ENCODE peak calls at places on chromosomes 2 and 18, in ten cellular contexts. Y is heart left ventricle, R is prostate gland, D is GM12891, K is right lobe of liver, P is K562, Z is HCT116, Q is NB4, H is esophagus squamous epithelium, X is stomach. V is an unnamed sample.
A peak's percentile ranks its signal among the peaks of the same experiment; 100 is the strongest.

GRCh38 chr2:59167514-59167913 is 926.4 kb upstream of the FANCL start:
- DNase-seq in Z (no peak), P (no peak), R (no peak), H (no peak), D (no peak), K (no peak), Q (no peak), X (no peak), Y (no peak), V (peak; percentile 5)

GRCh38 chr2:108612153-108612513 is 77.9 kb downstream of the LIMS1 start:
- DNase-seq in X (no peak), P (no peak), Q (peak; percentile 30), Y (no peak), Z (no peak), R (no peak), D (no peak), H (no peak), K (no peak), V (no peak)

GRCh38 chr2:71669628-71670429 is 216.5 kb downstream of the DYSF start:
- DNase-seq in D (no peak), R (peak; percentile 3), Z (no peak), H (no peak), K (no peak), P (no peak), Y (no peak), X (no peak), Q (no peak), V (no peak)

GRCh38 chr2:254231-254630 is 9.6 kb downstream of the SH3YL1 start:
- DNase-seq in P (no peak), Q (no peak), D (no peak), X (no peak), K (no peak), H (no peak), Z (no peak), Y (no peak), R (no peak), V (no peak)

GRCh38 chr18:2070636-2071035 is 500.7 kb downstream of the METTL4 start:
- DNase-seq in R (no peak), K (no peak), D (no peak), Z (no peak), Q (no peak), P (no peak), H (no peak), Y (no peak), X (peak; percentile 44), V (peak; percentile 47)

GRCh38 chr18:12884521-12885323 is 685 bp upstream of the PTPN2 start:
- DNase-seq in H (no peak), Y (no peak), R (no peak), X (no peak), D (no peak), K (no peak), P (no peak), Q (no peak), Z (no peak), V (no peak)

GRCh38 chr2:188345020-188345419 is 53.3 kb downstream of the GULP1 start:
- DNase-seq in X (no peak), Q (peak; percentile 12), P (no peak), Z (no peak), H (no peak), K (no peak), R (no peak), D (no peak), Y (no peak), V (no peak)

GRCh38 chr18:42730272-42730671 is 385.2 kb downstream of the RIT2 start:
- DNase-seq in H (no peak), X (no peak), Y (no peak), D (no peak), K (no peak), Q (no peak), R (no peak), P (no peak), Z (no peak), V (no peak)

DNA sequence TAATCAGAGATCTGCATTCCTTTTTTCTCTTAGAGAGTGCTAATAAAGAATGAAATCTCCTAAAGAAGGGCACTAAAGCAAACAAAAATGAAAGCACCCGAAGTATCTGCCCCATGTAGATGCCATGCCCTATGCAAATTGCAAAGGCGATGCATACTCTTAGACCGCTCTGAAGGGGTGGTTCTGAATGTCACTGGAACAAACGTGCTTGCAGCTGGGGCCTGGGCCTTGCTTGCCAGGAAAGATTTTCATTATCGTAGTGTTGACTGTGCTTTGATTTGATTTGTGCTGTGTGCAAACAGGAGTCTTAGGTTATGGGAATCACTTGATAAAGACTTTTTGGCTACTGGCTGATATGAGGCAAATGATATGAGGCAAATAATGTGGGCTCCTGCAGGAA is 314.0 kb downstream of the PID1 start:
- DNase-seq in K (no peak), R (no peak), H (no peak), P (no peak), X (no peak), D (no peak), Z (no peak), Q (no peak), Y (no peak), V (no peak)
- TF ChIP-seq POLR2A in K (no peak), R (no peak), H (no peak), P (no peak), X (no peak), D (no peak), Z (no peak), Q (no peak), Y (no peak), V (no peak)

GRCh38 chr2:85733121-85733960 is 20.4 kb upstream of the ATOH8 start:
- DNase-seq in Z (no peak), Y (no peak), P (no peak), X (no peak), D (no peak), Q (no peak), R (no peak), K (no peak), H (no peak), V (no peak)
- TF ChIP-seq POLR2A in Z (no peak), Y (no peak), P (no peak), X (no peak), D (no peak), Q (no peak), R (no peak), K (no peak), H (no peak), V (no peak)

GRCh38 chr18:10557085-10557677 is 31.4 kb downstream of the NAPG start:
- DNase-seq in H (no peak), D (no peak), Y (no peak), K (no peak), Q (no peak), X (no peak), P (no peak), Z (no peak), R (no peak), V (no peak)

GRCh38 chr18:10559566-10560456 is 34.0 kb downstream of the NAPG start:
- DNase-seq in X (no peak), R (no peak), P (no peak), D (peak; percentile 26), H (no peak), K (peak; percentile 33), Y (peak; percentile 34), Z (no peak), Q (peak; percentile 12), V (no peak)

GRCh38 chr18:10558967-10559298 is 33.1 kb downstream of the NAPG start:
- DNase-seq in Z (no peak), X (no peak), R (no peak), P (no peak), K (no peak), Q (no peak), D (no peak), H (no peak), Y (no peak), V (no peak)

GRCh38 chr18:10560457-10561045 is 34.7 kb downstream of the NAPG start:
- DNase-seq in H (no peak), X (peak; percentile 77), Q (peak; percentile 71), D (peak; percentile 56), P (peak; percentile 82), Z (peak; percentile 36), Y (peak; percentile 57), R (peak; percentile 80), K (peak; percentile 59), V (peak; percentile 76)

DNA sequence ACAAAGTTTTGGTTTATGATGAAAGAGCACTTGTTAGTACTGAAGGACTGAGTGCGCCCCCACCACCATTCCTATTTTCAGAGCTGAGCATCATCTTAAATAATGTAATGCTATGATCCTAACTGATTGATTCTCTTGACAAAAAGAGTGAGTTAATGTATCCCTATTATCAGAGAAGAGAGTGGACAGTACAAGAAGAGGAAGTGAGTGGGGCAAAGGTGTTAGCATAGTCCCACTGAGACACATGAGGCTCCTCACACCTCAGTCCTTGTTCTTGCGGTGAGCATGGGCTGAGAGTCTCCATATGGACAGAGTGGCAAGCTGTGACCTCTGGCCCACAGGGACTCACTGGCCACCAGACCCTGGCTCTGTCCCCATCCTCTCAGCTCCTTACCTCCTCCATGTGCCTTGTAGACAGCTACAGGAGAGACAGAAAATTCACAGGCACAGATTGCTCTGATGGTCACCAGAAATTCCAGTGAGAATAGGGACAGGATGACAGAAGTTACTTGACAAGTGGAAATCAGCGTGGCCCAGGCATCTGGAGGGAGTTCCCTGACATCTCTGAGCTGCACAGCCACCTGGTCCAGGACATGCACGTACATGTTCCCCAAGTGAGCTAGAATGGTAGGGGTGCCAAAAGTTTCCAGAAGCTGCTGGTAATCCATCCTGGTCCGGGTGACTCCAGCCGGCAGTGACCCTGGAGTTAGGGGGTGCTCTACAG is 32.6 kb downstream of the NAPG start:
- DNase-seq in H (no peak), Y (no peak), Q (no peak), K (no peak), D (no peak), Z (no peak), X (no peak), R (peak; percentile 20), P (no peak), V (no peak)
- TF ChIP-seq POLR2A in H (no peak), Y (no peak), Q (no peak), K (no peak), D (no peak), Z (no peak), X (no peak), R (no peak), P (peak; percentile 35), V (no peak)

GRCh38 chr2:180006236-180006635 is 861 bp downstream of the CWC22 start:
- DNase-seq in R (no peak), Z (no peak), H (no peak), Q (peak; percentile 50), P (no peak), X (no peak), Y (no peak), D (no peak), K (no peak), V (no peak)

GRCh38 chr2:180003566-180003965 is 3.5 kb downstream of the CWC22 start:
- DNase-seq in H (no peak), X (no peak), D (no peak), Q (no peak), P (peak; percentile 29), R (no peak), Y (no peak), Z (no peak), K (no peak), V (no peak)

GRCh38 chr2:180004731-180005130 is 2.4 kb downstream of the CWC22 start:
- DNase-seq in K (no peak), X (no peak), Y (no peak), Q (no peak), P (no peak), R (no peak), Z (no peak), H (no peak), D (no peak), V (no peak)

GRCh38 chr2:180010701-180011100 is 3.6 kb upstream of the CWC22 start:
- DNase-seq in P (no peak), Q (peak; percentile 29), K (no peak), X (no peak), H (no peak), Y (no peak), D (no peak), Z (no peak), R (no peak), V (no peak)

DNA sequence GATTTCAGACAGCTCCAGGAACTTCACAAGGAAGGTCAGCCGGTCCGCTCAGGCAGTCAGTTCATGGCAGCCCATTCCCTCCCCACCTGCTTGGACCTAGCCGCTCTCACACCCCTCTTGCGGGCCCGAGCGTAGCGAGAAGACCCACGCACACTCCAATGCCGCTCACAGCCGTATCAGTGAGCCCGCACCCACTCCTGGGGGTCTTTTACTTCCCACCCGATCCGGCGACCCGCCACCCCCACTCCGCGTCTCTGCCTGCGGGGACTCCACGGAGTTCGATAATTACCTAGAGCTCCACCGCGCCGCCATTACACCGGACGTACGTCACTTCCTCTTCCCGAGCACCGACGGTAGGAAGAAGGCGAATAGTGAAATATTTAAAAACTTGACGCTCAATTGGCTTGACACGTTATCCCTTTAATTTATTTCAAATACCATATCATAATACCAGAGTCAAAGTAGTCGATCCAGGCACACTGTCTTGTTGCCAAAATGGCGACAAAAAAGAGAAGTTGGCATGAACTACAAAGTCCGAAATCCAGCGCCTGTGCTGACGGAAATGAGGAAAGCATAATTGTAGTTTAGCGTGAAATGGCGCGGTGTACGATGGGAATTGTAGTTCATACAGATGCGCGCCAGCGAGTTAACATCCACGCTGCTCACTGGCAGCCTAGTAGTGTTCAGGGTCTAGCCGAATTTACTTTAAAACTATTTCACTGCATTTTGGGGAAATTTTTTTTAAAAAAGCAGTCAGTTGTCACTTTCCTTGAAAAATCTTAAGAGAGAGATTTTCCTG is at the start of gene CWC22:
- DNase-seq in X (peak; percentile 85), Z (peak; percentile 89), H (peak; percentile 59), Q (peak; percentile 94), D (peak; percentile 35), K (peak; percentile 78), Y (peak; percentile 87), P (peak; percentile 79), R (peak; percentile 92), V (peak; percentile 86)
- TF ChIP-seq POLR2A in X (no peak), Z (peak; percentile 38), H (no peak), Q (peak; percentile 52), D (peak; percentile 74), K (peak; percentile 64), Y (peak; percentile 26), P (peak; percentile 95), R (no peak), V (no peak)